ENCODE peak calls at places on chromosomes 11 and 22, in ten cellular contexts. V, R, J, W, K, O, X, I, Z and F are unnamed samples.

GRCh38 chr11:17165247-17165890 is 42.4 kb downstream of the PIK3C2A start:
- DNase-seq in V (no peak), R (no peak), J (no peak), W (no peak), K (no peak), O (no peak), X (no peak), I (no peak), Z (no peak), F (no peak)

GRCh38 chr11:95566151-95566670 is 223.4 kb downstream of the FAM76B start:
- DNase-seq in V (no peak), R (no peak), J (no peak), W (no peak), K (no peak), O (no peak), X (no peak), I (no peak), Z (no peak), F (no peak)

GRCh38 chr22:49996192-49996531 is 16.4 kb downstream of the IL17REL start:
- DNase-seq in V (no peak), R (no peak), J (no peak), W (peak; percentile 54), K (no peak), O (no peak), X (no peak), I (no peak), Z (no peak), F (no peak)

GRCh38 chr11:44601471-44602370 is 36.3 kb downstream of the CD82 start:
- DNase-seq in V (no peak), R (no peak), J (no peak), W (no peak), K (no peak), O (no peak), X (no peak), I (no peak), Z (peak; percentile 66), F (no peak)

GRCh38 chr11:15800121-15800800 is 556.1 kb downstream of the SOX6 start:
- DNase-seq in V (peak; percentile 86), R (no peak), J (peak; percentile 54), W (peak; percentile 50), K (peak; percentile 71), O (peak; percentile 86), X (no peak), I (peak; percentile 69), Z (peak; percentile 2), F (peak; percentile 18)

GRCh38 chr11:48056325-48057183 is 76.2 kb downstream of the PTPRJ start:
- DNase-seq in V (no peak), R (no peak), J (no peak), W (no peak), K (no peak), O (no peak), X (no peak), I (no peak), Z (no peak), F (no peak)

GRCh38 chr11:17413414-17414316 is 25.2 kb upstream of the KCNJ11 start:
- DNase-seq in V (no peak), R (no peak), J (peak; percentile 31), W (peak; percentile 97), K (no peak), O (no peak), X (no peak), I (peak; percentile 87), Z (no peak), F (no peak)

GRCh38 chr11:100546714-100547113 is 140.4 kb upstream of the ARHGAP42 start:
- DNase-seq in V (peak; percentile 28), R (no peak), J (no peak), W (no peak), K (peak; percentile 21), O (peak; percentile 95), X (peak; percentile 49), I (no peak), Z (no peak), F (peak; percentile 76)

GRCh38 chr22:49368976-49369725 is 458.5 kb downstream of the BRD1 start:
- DNase-seq in V (no peak), R (no peak), J (no peak), W (peak; percentile 22), K (no peak), O (no peak), X (no peak), I (peak; percentile 65), Z (no peak), F (no peak)

GRCh38 chr11:111417766-111418435 is 38.8 kb upstream of the POU2AF1 start:
- DNase-seq in V (peak; percentile 99), R (peak; percentile 95), J (peak; percentile 84), W (no peak), K (peak; percentile 90), O (peak; percentile 8), X (peak; percentile 56), I (no peak), Z (peak; percentile 95), F (peak; percentile 87)

GRCh38 chr22:22591348-22592299 is 32.6 kb upstream of the PRAME start:
- DNase-seq in V (peak; percentile 13), R (no peak), J (no peak), W (no peak), K (peak; percentile 4), O (peak; percentile 2), X (no peak), I (no peak), Z (no peak), F (no peak)

GRCh38 chr11:4087551-4087950 is 7.0 kb upstream of the RRM1 start:
- DNase-seq in V (peak; percentile 29), R (no peak), J (no peak), W (no peak), K (no peak), O (no peak), X (no peak), I (no peak), Z (no peak), F (no peak)

GRCh38 chr11:72483412-72484186 is 49.3 kb upstream of the CLPB start:
- DNase-seq in V (peak; percentile 50), R (peak; percentile 11), J (no peak), W (no peak), K (peak; percentile 59), O (peak; percentile 96), X (no peak), I (no peak), Z (peak; percentile 9), F (peak; percentile 33)

GRCh38 chr22:23504522-23504921 is 75.6 kb downstream of the IGLL1 start:
- DNase-seq in V (no peak), R (no peak), J (peak; percentile 35), W (no peak), K (no peak), O (no peak), X (no peak), I (peak; percentile 45), Z (no peak), F (no peak)

GRCh38 chr11:112302226-112302868 is 41.7 kb upstream of the PLET1 start:
- DNase-seq in V (peak; percentile 30), R (no peak), J (no peak), W (no peak), K (no peak), O (no peak), X (no peak), I (no peak), Z (no peak), F (no peak)

GRCh38 chr22:37634505-37635002 is 4.9 kb upstream of the SH3BP1 start:
- DNase-seq in V (no peak), R (no peak), J (no peak), W (no peak), K (no peak), O (no peak), X (no peak), I (no peak), Z (peak; percentile 59), F (no peak)

DNA sequence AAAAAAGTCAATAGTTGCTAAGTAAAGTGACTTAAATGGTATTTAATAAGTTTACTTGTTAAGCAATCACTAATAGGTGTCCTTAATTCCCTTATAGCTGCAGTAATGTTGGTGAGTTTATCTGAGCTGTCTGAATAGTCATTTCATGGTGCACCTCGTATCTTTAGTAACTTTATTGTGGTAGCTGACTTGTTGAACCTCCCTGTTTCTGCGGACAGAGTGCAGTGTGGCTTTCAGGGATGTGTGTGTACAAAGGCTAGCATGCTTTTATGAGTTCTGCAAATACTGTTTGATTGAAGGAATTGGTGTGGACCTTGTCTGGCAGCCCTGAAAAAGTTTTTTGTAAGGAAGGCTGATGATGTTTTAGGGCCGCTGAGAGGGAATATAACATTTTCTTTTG is 2.6 kb downstream of the ZNRF3 start:
- DNase-seq in V (no peak), R (no peak), J (no peak), W (peak; percentile 48), K (no peak), O (no peak), X (no peak), I (no peak), Z (no peak), F (no peak)
- H3K4me3 ChIP-seq in V (no peak overlapping the region), R (no peak overlapping the region), J (peak overlapping the region; percentile 76), W (no peak overlapping the region), K (no peak overlapping the region), O (no peak overlapping the region), X (peak overlapping the region; percentile 88), I (peak overlapping the region; percentile 57), Z (no peak overlapping the region), F (peak overlapping the region; percentile 88)

DNA sequence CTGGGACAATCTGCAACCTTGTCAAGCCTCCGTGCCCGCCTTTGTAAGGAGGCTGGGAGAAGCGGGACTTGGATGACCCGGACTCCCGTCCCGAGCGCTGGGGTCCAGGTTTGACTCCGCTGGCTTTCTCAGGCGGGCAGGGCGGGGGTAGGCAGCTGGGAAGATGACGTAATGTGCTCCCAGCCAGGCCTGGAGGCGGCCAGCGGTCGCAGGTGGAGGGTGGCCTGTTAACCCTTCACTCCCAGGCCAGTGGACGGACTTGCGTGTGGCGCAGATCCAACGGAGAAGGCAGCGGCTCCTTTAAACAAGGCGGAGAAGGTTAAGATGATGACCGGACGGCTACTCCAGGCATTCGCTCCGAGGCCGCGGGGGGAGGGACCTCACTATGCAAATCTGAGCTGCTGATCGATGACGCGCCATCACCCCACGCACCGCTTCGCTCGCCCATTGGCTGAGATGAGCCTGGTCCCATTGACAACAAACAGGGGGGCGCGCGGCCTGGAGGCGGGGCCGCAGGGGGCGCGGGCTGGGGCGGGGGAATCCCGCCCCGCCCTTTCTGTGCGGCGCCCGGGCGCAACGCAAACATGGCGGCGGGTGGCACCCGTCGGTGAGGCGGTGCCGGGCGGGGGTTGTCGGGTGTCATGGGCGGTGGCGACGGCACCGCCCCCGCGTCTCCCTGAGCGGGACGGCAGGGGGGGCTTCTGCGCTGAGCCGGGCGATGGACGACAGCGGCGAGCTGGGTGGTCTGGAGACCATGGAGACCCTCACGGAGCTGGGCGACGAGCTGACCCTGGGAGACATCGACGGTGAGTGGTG is at the start of gene SREBF2:
- DNase-seq in V (peak; percentile 99), R (peak; percentile 100), J (peak; percentile 100), W (peak; percentile 100), K (peak; percentile 100), O (peak; percentile 98), X (peak; percentile 99), I (peak; percentile 100), Z (peak; percentile 100), F (peak; percentile 96)
- TF ChIP-seq CTCF in V (no peak), R (no peak), J (no peak), W (no peak), K (no peak), O (peak; percentile 15), X (no peak), I (peak; percentile 5), Z (no peak), F (no peak)

GRCh38 chr11:65419773-65420481 is 2.7 kb upstream of the NEAT1 start:
- DNase-seq in V (peak; percentile 89), R (peak; percentile 95), J (peak; percentile 96), W (peak; percentile 95), K (peak; percentile 96), O (peak; percentile 91), X (peak; percentile 86), I (peak; percentile 95), Z (peak; percentile 85), F (peak; percentile 79)
- H3K4me3 ChIP-seq in V (no peak overlapping the region), R (peak overlapping the region; percentile 75), J (peak overlapping the region; percentile 86), W (peak overlapping the region; percentile 30), K (peak overlapping the region; percentile 39), O (peak overlapping the region; percentile 20), X (no peak overlapping the region), I (peak overlapping the region; percentile 98), Z (peak overlapping the region; percentile 70), F (peak overlapping the region; percentile 47)

GRCh38 chr11:92388380-92388779 is 163.8 kb downstream of the FAT3 start:
- DNase-seq in V (no peak), R (no peak), J (no peak), W (no peak), K (no peak), O (peak; percentile 7), X (no peak), I (no peak), Z (no peak), F (no peak)
- TF ChIP-seq CTCF in V (no peak), R (no peak), J (no peak), W (no peak), K (peak; percentile 33), O (peak; percentile 8), X (peak; percentile 26), I (no peak), Z (no peak), F (peak; percentile 35)